ENCODE peak calls at places on chromosome 7, in four cellular contexts. W is neural progenitor cell, H is aorta, X is sigmoid colon. B is an unnamed sample.

GRCh38 chr7:8211725-8212096 is 50.3 kb downstream of the ICA1 start:
- DNase-seq in X (no peak), W (no peak), H (no peak), B (no peak)

GRCh38 chr7:159084069-159084801 is 60.4 kb downstream of the VIPR2 start:
- DNase-seq in H (peak; percentile 72), W (no peak), X (peak; percentile 56), B (peak; percentile 55)

GRCh38 chr7:21429786-21430574 is 2.1 kb downstream of the SP4 start:
- DNase-seq in W (peak; percentile 12), H (no peak), X (no peak), B (no peak)

GRCh38 chr7:53062796-53063195 is 27.4 kb downstream of the POM121L12 start:
- DNase-seq in X (no peak), H (no peak), W (no peak), B (no peak)

GRCh38 chr7:150972094-150972493 is 6.0 kb downstream of the KCNH2 start:
- DNase-seq in H (no peak), X (peak; percentile 97), W (peak; percentile 47), B (peak; percentile 80)

GRCh38 chr7:158361326-158361946 is 226.2 kb downstream of the PTPRN2 start:
- DNase-seq in W (no peak), H (peak; percentile 67), X (peak; percentile 20), B (no peak)

GRCh38 chr7:71507665-71508064 is 375.7 kb downstream of the GALNT17 start:
- DNase-seq in H (no peak), X (no peak), W (peak; percentile 69), B (no peak)

GRCh38 chr7:44150966-44151678 is 10.0 kb upstream of the MYL7 start:
- DNase-seq in X (no peak), W (no peak), H (peak; percentile 68), B (no peak)

GRCh38 chr7:3338161-3338560 is 37.1 kb downstream of the SDK1 start:
- DNase-seq in X (no peak), H (no peak), W (no peak), B (no peak)

GRCh38 chr7:1997537-1998076 is 235.1 kb downstream of the MAD1L1 start:
- DNase-seq in H (no peak), X (no peak), W (no peak), B (no peak)

GRCh38 chr7:158734861-158735260 is 30.3 kb upstream of the NCAPG2 start:
- DNase-seq in H (no peak), X (no peak), W (no peak), B (no peak)

DNA sequence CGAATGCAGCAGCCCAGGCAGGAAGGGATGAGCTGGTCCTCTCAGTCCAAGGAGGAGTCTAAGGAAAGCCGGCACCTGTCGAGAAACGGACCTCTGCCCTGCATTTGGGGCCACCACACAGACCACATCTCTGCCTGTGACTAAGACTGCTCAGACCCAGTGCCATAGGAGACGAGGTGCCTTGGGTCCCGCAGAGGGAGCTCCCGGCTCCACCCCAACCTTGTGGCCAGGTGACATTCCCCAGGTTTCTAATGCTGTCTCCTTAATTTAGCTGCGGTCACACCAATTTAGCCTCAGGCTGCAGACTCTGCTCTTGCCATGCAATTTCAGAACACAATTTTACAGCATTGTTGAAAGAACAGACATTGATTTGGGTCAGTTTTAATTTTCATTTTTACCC is 22.8 kb upstream of the CRHR2 start:
- DNase-seq in H (peak; percentile 38), X (no peak), W (no peak), B (no peak)
- H3K4me1 ChIP-seq in H (no peaks in the 10 kb centered on the region), X (no peaks in the 10 kb centered on the region), W (peaks cover 13% of the 10 kb centered on the region), B (peaks cover 11% of the 10 kb centered on the region)

DNA sequence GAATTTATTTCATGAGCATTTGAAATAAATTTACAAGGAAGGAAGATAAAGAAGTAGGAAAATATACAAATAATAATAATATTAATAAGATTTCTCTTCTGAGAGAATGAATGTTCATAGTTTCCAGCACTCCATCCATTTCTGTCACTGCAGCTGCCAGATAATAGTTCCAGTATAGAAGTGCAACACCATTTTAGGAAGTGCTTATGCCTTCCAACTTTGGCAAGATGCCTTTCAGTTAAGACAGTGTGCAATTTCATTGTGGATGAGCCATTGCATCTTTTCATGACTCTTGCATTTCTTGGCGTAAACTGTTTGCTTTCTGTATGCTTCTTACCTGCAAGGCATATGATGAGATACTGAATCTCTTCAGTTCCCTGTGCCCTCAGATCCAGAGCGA is 185.0 kb downstream of the PDE1C start:
- DNase-seq in H (no peak), X (no peak), W (no peak), B (no peak)
- H3K27ac ChIP-seq in H (no peak overlapping the region), X (peak overlapping the region; percentile 72), W (no peak overlapping the region), B (peak overlapping the region; percentile 86)

GRCh38 chr7:117283371-117283770 is 39.5 kb downstream of the WNT2 start:
- DNase-seq in H (no peak), W (no peak), X (no peak), B (no peak)
- H3K4me3 ChIP-seq in H (no peak overlapping the region), W (no peak overlapping the region), X (no peak overlapping the region), B (no peak overlapping the region)

GRCh38 chr7:142607351-142607750 is 141.9 kb upstream of the PRSS1 start:
- DNase-seq in W (no peak), X (no peak), H (no peak), B (no peak)

GRCh38 chr7:142602183-142602582 is 147.1 kb upstream of the PRSS1 start:
- DNase-seq in W (no peak), H (no peak), X (no peak), B (no peak)

GRCh38 chr7:142606081-142606480 is 143.2 kb upstream of the PRSS1 start:
- DNase-seq in W (no peak), H (no peak), X (no peak), B (no peak)

GRCh38 chr7:142602756-142603155 is 146.5 kb upstream of the PRSS1 start:
- DNase-seq in H (no peak), X (no peak), W (no peak), B (no peak)

DNA sequence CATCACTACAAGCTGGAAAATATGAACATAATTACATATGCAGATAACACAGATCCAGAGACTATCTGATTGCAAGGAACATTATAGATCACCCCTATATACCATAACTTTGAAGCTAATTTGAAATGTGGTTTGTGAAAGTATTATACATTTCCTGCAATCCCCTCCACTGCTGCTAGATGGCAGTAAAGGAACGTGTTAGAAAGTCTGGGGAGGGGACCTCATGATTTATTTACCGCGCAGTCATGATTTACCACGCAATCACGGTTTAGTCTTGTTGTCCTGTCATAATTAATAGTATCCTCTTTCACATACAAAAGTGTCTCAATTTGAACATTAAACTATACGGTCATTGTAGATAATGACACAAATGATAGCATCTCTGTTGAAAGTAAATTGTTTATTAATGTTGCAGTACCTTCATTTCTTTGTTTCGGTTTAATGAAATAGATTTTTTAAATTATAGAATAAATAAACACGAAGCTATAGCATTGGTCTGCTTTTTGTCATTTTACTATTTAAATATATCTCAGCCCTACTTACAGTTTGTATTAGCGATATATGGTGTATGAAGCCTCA is 145.3 kb upstream of the PRSS1 start:
- DNase-seq in W (peak; percentile 70), X (no peak), H (no peak), B (peak; percentile 14)
- H3K4me1 ChIP-seq in W (no peaks in the 10 kb centered on the region), X (no peaks in the 10 kb centered on the region), H (no peaks in the 10 kb centered on the region), B (no peaks in the 10 kb centered on the region)

GRCh38 chr7:153696242-153696641 is 356.0 kb upstream of the DPP6 start:
- DNase-seq in X (no peak), W (no peak), H (no peak), B (no peak)

GRCh38 chr7:153701678-153702077 is 350.5 kb upstream of the DPP6 start:
- DNase-seq in X (no peak), W (no peak), H (no peak), B (no peak)
- H3K27ac ChIP-seq in X (no peak overlapping the region), W (no peak overlapping the region), H (no peak overlapping the region), B (no peak overlapping the region)

GRCh38 chr7:12715372-12716133 is 28.1 kb downstream of the ARL4A start:
- DNase-seq in W (peak; percentile 94), X (peak; percentile 78), H (no peak), B (peak; percentile 50)
- H3K4me3 ChIP-seq in W (peak overlapping the region; percentile 38), X (no peak overlapping the region), H (no peak overlapping the region), B (peak overlapping the region; percentile 40)

GRCh38 chr7:109527833-109528232 is 958.2 kb downstream of the DNAJB9 start:
- DNase-seq in X (no peak), H (no peak), W (no peak), B (no peak)
- H3K4me1 ChIP-seq in X (no peaks in the 10 kb centered on the region), H (no peaks in the 10 kb centered on the region), W (no peaks in the 10 kb centered on the region), B (no peaks in the 10 kb centered on the region)

GRCh38 chr7:14836571-14837189 is 65.9 kb downstream of the DGKB start:
- DNase-seq in W (peak; percentile 84), X (peak; percentile 64), H (no peak), B (peak; percentile 38)
- H3K27ac ChIP-seq in W (no peak overlapping the region), X (no peak overlapping the region), H (no peak overlapping the region), B (peak overlapping the region; percentile 50)

DNA sequence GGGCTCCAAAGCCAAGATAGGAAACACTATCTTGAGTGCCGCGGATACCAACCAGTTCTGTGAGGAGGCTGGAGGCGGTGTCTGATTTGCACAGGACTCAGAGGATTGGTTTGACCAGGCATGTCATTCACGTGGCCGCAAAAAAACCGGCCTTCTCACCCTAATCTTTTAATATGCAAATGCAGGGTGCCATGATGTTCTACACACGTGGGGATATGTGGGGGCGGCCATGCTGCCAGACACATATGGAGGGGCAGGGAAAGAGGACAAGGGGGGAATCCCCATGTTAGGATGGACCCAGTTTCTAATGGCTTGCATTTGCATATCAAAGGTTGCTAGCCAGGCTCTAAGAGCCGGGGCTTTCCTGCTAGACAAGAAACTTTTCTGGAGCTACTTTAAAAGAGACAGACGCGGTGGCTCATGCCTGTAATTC is 88.8 kb upstream of the C7orf33 start:
- DNase-seq in H (no peak), X (no peak), W (peak; percentile 58), B (no peak)
- H3K4me3 ChIP-seq in H (no peak overlapping the region), X (no peak overlapping the region), W (no peak overlapping the region), B (peak overlapping the region; percentile 32)